ENCODE peak calls at places on chromosomes 11 and 22, in five cellular contexts. O, P, C, Y and N are unnamed samples.

GRCh38 chr11:114296190-114296978 is at the start of gene NNMT:
- DNase-seq in P (no peak), Y (peak; percentile 97), O (peak; percentile 38), C (no peak), N (no peak)

GRCh38 chr22:28123989-28124766 is 205.1 kb upstream of the PITPNB start:
- DNase-seq in P (peak; percentile 88), Y (no peak), O (no peak), C (no peak), N (no peak)

GRCh38 chr11:93249437-93250210 is 51.8 kb upstream of the SLC36A4 start:
- DNase-seq in C (no peak), P (peak; percentile 92), Y (no peak), O (no peak), N (no peak)

GRCh38 chr11:86459002-86459385 is 84.3 kb downstream of the CCDC81 start:
- DNase-seq in Y (no peak), C (no peak), P (no peak), O (no peak), N (no peak)

GRCh38 chr11:2886936-2887335 is 1.4 kb upstream of the CDKN1C start:
- DNase-seq in O (peak; percentile 15), C (no peak), P (no peak), Y (no peak), N (no peak)

GRCh38 chr11:101407324-101407723 is 176.5 kb downstream of the TRPC6 start:
- DNase-seq in O (no peak), Y (peak; percentile 5), C (no peak), P (no peak), N (no peak)

GRCh38 chr11:8597182-8597581 is 3.2 kb upstream of the STK33 start:
- DNase-seq in C (no peak), O (no peak), P (peak; percentile 73), Y (peak; percentile 42), N (no peak)

GRCh38 chr11:57456960-57457642 is 3.2 kb upstream of the RTN4RL2 start:
- DNase-seq in O (peak; percentile 89), P (peak; percentile 92), Y (peak; percentile 29), C (peak; percentile 88), N (peak; percentile 89)

GRCh38 chr11:93002380-93002779 is 32.9 kb downstream of the MTNR1B start:
- DNase-seq in C (no peak), P (no peak), Y (no peak), O (no peak), N (no peak)

GRCh38 chr11:45651156-45651555 is 14.3 kb downstream of the CHST1 start:
- DNase-seq in C (no peak), O (no peak), Y (no peak), P (no peak), N (no peak)

GRCh38 chr11:27055065-27055682 is 14.6 kb downstream of the BBOX1 start:
- DNase-seq in P (no peak), Y (peak; percentile 7), C (no peak), O (no peak), N (no peak)

GRCh38 chr22:48866906-48867597 is 960.6 kb downstream of the BRD1 start:
- DNase-seq in P (no peak), C (no peak), Y (no peak), O (no peak), N (no peak)

GRCh38 chr22:17540481-17540880 is 22.8 kb upstream of the SLC25A18 start:
- DNase-seq in O (no peak), P (no peak), C (no peak), Y (no peak), N (no peak)

GRCh38 chr11:46977940-46978595 is 41.5 kb downstream of the CSTPP1 start:
- DNase-seq in C (no peak), P (peak; percentile 56), O (no peak), Y (no peak), N (no peak)

GRCh38 chr11:48093795-48094642 is 113.7 kb downstream of the PTPRJ start:
- DNase-seq in C (no peak), Y (no peak), P (peak; percentile 87), O (peak; percentile 32), N (peak; percentile 16)

GRCh38 chr11:62150887-62151736 is 27.3 kb downstream of the INCENP start:
- DNase-seq in P (no peak), O (no peak), C (no peak), Y (no peak), N (no peak)